ENCODE peak calls at places on chromosomes 4 and X, in seven cellular contexts. O is sigmoid colon, Y is K562, C is A549, U is transverse colon, E is suprapubic skin, V is heart left ventricle. K is an unnamed sample.

GRCh38 chrX:28847423-28847822 is 260.2 kb downstream of the IL1RAPL1 start:
- DNase-seq in U (no peak), O (peak; percentile 64), Y (no peak), E (no peak), C (peak; percentile 1), V (peak; percentile 27), K (no peak)

GRCh38 chrX:110418857-110419249 is 60.2 kb downstream of the RTL9 start:
- DNase-seq in O (no peak), Y (peak; percentile 15), V (no peak), U (no peak), C (no peak), E (no peak), K (no peak)

GRCh38 chrX:8971116-8971515 is 62.8 kb downstream of the FAM9B start:
- DNase-seq in C (peak; percentile 20), U (no peak), Y (no peak), V (no peak), O (no peak), E (no peak), K (peak; percentile 13)

GRCh38 chr4:72701987-72702819 is 133.2 kb upstream of the ADAMTS3 start:
- DNase-seq in Y (peak; percentile 41), C (peak; percentile 3), E (no peak), O (no peak), U (no peak), V (no peak), K (peak; percentile 72)

GRCh38 chr4:170949084-170949483 is 859.3 kb upstream of the AADAT start:
- DNase-seq in V (no peak), C (no peak), U (no peak), E (no peak), Y (no peak), O (no peak), K (peak; percentile 22)

GRCh38 chrX:771536-771935 is 140.9 kb downstream of the SHOX start:
- DNase-seq in O (no peak), C (no peak), Y (no peak), U (no peak), E (no peak), V (no peak), K (peak; percentile 57)

GRCh38 chr4:21992330-21992729 is 43.8 kb upstream of the KCNIP4 start:
- DNase-seq in Y (no peak), U (no peak), C (no peak), E (no peak), V (no peak), O (no peak), K (no peak)

GRCh38 chr4:88728146-88728545 is 30.5 kb upstream of the NAP1L5 start:
- DNase-seq in E (no peak), O (no peak), Y (no peak), V (peak; percentile 32), U (no peak), C (no peak), K (no peak)

GRCh38 chrX:39985551-39985950 is 112.2 kb downstream of the BCOR start:
- DNase-seq in U (no peak), E (no peak), Y (no peak), C (no peak), V (no peak), O (no peak), K (no peak)

GRCh38 chr4:36269116-36269515 is 12.3 kb upstream of the DTHD1 start:
- DNase-seq in V (no peak), U (no peak), Y (no peak), C (no peak), E (no peak), O (no peak), K (no peak)

GRCh38 chr4:10576236-10576635 is 108.3 kb downstream of the CLNK start:
- DNase-seq in E (no peak), Y (no peak), O (no peak), C (no peak), U (no peak), V (no peak), K (no peak)

GRCh38 chr4:123116412-123116811 is 194.0 kb upstream of the NUDT6 start:
- DNase-seq in E (no peak), Y (no peak), V (no peak), O (no peak), U (no peak), C (no peak), K (no peak)

GRCh38 chrX:48792219-48792618 is 5.8 kb downstream of the GATA1 start:
- DNase-seq in V (no peak), O (no peak), C (no peak), U (no peak), E (no peak), Y (no peak), K (no peak)

GRCh38 chr4:150152764-150153163 is 74.5 kb downstream of the DCLK2 start:
- DNase-seq in Y (no peak), U (no peak), V (no peak), C (no peak), O (no peak), E (no peak), K (no peak)

GRCh38 chr4:107643021-107643420 is 77.0 kb downstream of the PAPSS1 start:
- DNase-seq in C (no peak), O (no peak), E (no peak), U (no peak), Y (no peak), V (no peak), K (no peak)

GRCh38 chr4:154471032-154471431 is 20.6 kb downstream of the DCHS2 start:
- DNase-seq in Y (no peak), V (no peak), E (no peak), U (no peak), C (no peak), O (no peak), K (no peak)

GRCh38 chrX:48913605-48914366 is 2.3 kb upstream of the SLC35A2 start:
- DNase-seq in E (no peak), C (no peak), V (no peak), Y (no peak), U (no peak), O (no peak), K (no peak)

GRCh38 chr4:86032476-86033022 is 327.3 kb downstream of the MAPK10 start:
- DNase-seq in O (peak; percentile 59), U (no peak), V (no peak), C (no peak), E (no peak), Y (no peak), K (no peak)

GRCh38 chr4:56424697-56425514 is 10.5 kb downstream of the PPAT start:
- DNase-seq in V (no peak), U (peak; percentile 13), Y (peak; percentile 20), C (peak; percentile 16), E (no peak), O (no peak), K (peak; percentile 60)

GRCh38 chr4:30718021-30718888 is 1.9 kb upstream of the PCDH7 start:
- DNase-seq in E (no peak), O (peak; percentile 83), U (peak; percentile 19), V (peak; percentile 34), Y (no peak), C (peak; percentile 2), K (no peak)

DNA sequence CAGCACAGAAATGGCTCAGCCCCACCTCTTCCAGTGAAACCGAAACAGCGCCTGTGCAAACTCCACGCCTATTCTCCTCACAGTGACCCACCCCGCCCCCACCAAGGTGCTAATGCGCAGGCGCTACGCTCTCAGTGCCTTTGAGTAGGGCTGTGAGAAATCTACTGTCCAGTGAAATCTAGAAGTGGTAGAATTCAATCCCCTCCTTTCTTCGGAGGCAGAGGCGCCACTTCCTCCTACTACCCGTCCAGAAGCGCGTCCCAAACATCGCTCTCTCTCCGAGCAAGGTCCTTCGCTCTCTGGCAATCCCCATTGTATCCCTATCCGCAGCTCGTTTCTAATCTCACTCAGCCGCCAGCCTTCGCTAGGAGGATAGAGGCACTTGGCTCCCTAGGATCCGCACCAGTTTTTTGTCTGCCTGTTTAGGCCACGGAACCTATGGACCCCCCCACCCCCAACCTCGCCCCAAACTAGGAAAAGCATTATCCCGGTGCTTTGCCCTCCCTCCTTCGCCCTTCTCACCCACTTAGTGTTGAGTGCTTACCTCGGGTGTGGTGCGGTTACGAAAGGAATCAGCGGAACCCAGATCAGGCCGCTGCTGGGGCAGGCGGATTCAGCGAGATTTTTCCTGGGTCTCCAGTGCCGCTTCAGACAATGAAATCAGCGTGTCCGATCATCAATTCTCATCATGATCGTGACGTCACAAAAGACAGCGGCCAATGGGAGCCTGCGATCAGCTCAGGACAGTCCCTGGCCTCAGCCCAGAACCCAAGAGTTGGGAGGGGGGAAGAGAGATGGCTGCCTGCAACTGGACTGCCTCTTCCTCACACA is at the start of gene HDX:
- DNase-seq in U (peak; percentile 87), E (peak; percentile 90), C (peak; percentile 44), V (peak; percentile 86), Y (no peak), O (peak; percentile 92), K (peak; percentile 83)
- TF ChIP-seq POLR2A in U (peak; percentile 49), E (no peak), C (peak; percentile 36), V (no peak), Y (no peak), O (no peak), K (no peak)

DNA sequence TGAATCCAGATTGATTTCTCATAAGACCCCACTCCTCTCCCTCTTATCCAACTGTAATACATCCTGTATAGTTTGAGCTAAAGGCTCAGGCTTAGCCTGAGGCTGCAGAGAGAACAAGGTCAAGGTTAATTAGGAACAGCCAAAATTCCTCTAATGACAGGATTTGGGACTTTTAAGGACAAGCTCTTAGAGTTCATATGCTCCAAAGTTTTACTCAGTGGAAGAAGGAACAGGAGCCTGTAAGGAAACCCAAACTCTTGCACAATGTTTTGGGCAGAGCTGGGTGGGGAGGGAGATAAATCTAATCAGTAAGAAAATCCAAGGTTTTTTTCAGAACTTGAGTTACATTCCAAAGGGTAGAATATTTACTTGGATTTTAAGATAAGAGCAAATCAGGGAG is 238.8 kb downstream of the QDPR start:
- DNase-seq in V (no peak), C (no peak), O (no peak), E (no peak), Y (no peak), U (no peak), K (no peak)
- TF ChIP-seq POLR2A in V (no peak), C (no peak), O (no peak), E (no peak), Y (no peak), U (no peak), K (no peak)

GRCh38 chrX:136055651-136056221 is 70.5 kb downstream of the SLC9A6 start:
- DNase-seq in U (no peak), V (peak; percentile 29), C (no peak), O (peak; percentile 91), Y (no peak), E (no peak), K (no peak)
- TF ChIP-seq POLR2A in U (peak; percentile 37), V (no peak), C (no peak), O (no peak), Y (no peak), E (no peak), K (no peak)

DNA sequence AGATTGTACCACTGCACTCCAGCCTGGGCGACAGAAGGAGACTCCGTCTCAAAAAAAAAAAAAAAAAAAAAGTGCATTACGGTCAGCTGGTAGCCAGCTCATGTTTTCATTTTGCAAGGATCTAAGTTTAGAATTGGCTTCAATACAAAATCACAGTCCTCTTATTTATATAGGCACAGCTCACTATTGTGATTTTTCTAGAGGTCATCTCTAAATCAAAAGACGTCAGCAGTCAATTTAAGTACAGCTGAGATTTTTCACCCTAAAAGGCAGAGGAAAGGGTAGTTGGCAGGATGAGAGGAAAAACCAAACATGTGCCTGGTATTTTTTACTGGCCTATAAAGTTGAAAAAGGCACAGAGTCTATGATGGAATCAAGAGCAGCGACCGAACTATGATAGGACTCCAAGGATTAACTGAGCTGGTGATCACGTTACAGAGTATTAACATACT is 30.8 kb downstream of the ASB5 start:
- DNase-seq in O (no peak), C (no peak), U (no peak), V (no peak), E (no peak), Y (no peak), K (no peak)
- TF ChIP-seq POLR2A in O (no peak), C (no peak), U (no peak), V (no peak), E (no peak), Y (no peak), K (no peak)